ENCODE peak calls at places on chromosomes 12 and 14, in six cellular contexts. K, I, O, S, Y and R are unnamed samples. For H3K36me3, the result is how much of the 10 kb centered on the place peaks cover.

GRCh38 chr12:12007001-12007712 is 63.6 kb upstream of the BCL2L14 start:
- DNase-seq in O (no peak), I (no peak), K (no peak), Y (no peak), S (peak), R (peak)

GRCh38 chr14:26687438-26687837 is 89.6 kb upstream of the NOVA1 start:
- DNase-seq in S (no peak), Y (no peak), O (no peak), K (no peak), I (no peak), R (no peak)

GRCh38 chr12:88737838-88738472 is 157.7 kb upstream of the KITLG start:
- DNase-seq in Y (peak), O (no peak), S (no peak), I (no peak), K (no peak), R (no peak)

GRCh38 chr12:110750784-110751461 is 8.2 kb upstream of the PPP1CC start:
- DNase-seq in K (no peak), O (no peak), S (peak), I (no peak), Y (no peak), R (no peak)

GRCh38 chr12:60451457-60451856 is 855.6 kb downstream of the SLC16A7 start:
- DNase-seq in K (no peak), Y (no peak), I (no peak), S (no peak), O (no peak), R (no peak)

GRCh38 chr14:55889124-55889523 is 229.1 kb upstream of the PELI2 start:
- DNase-seq in K (no peak), O (no peak), S (no peak), Y (peak), I (no peak), R (no peak)

GRCh38 chr14:59728294-59728693 is 142.3 kb downstream of the RTN1 start:
- DNase-seq in Y (no peak), I (no peak), K (no peak), O (no peak), S (no peak), R (no peak)

GRCh38 chr14:61321385-61322010 is at the start of gene PRKCH:
- DNase-seq in I (no peak), O (peak), Y (peak), K (peak), S (peak), R (peak)

GRCh38 chr14:23389396-23389795 is 12.6 kb downstream of the CMTM5 start:
- DNase-seq in I (no peak), O (no peak), S (no peak), Y (no peak), K (no peak), R (no peak)

GRCh38 chr14:105201928-105202513 is 20.9 kb upstream of the NUDT14 start:
- DNase-seq in O (no peak), K (no peak), Y (no peak), I (peak), S (no peak), R (no peak)

GRCh38 chr14:95445676-95446075 is 70.8 kb downstream of the SYNE3 start:
- DNase-seq in K (no peak), I (no peak), S (no peak), Y (no peak), O (no peak), R (no peak)

GRCh38 chr12:93461503-93461902 is 5.8 kb upstream of the MRPL42 start:
- DNase-seq in I (no peak), O (no peak), K (no peak), S (peak), Y (no peak), R (no peak)

GRCh38 chr12:18887368-18887767 is 149.4 kb downstream of the CAPZA3 start:
- DNase-seq in K (no peak), I (no peak), S (no peak), Y (no peak), O (no peak), R (no peak)

GRCh38 chr12:122840580-122841513 is 5.6 kb downstream of the HIP1R start:
- DNase-seq in K (no peak), I (no peak), O (no peak), Y (no peak), S (no peak), R (no peak)

GRCh38 chr12:71958056-71958455 is 19.4 kb downstream of the TPH2 start:
- DNase-seq in K (no peak), O (no peak), Y (no peak), S (no peak), I (no peak), R (no peak)

GRCh38 chr12:121238604-121239334 is 28.8 kb downstream of the P2RX4 start:
- DNase-seq in O (no peak), Y (peak), K (no peak), S (no peak), I (no peak), R (no peak)

GRCh38 chr12:50928392-50928791 is 24.0 kb upstream of the HIGD1C start:
- DNase-seq in I (peak), Y (no peak), S (no peak), K (no peak), O (no peak), R (no peak)

GRCh38 chr12:118714051-118714460 is 267.3 kb upstream of the SRRM4 start:
- DNase-seq in K (no peak), Y (peak), S (no peak), I (peak), O (no peak), R (peak)

GRCh38 chr12:105109465-105110212 is 2.1 kb downstream of the WASHC4 start:
- DNase-seq in S (peak), I (no peak), O (no peak), Y (no peak), K (no peak), R (peak)

GRCh38 chr14:23750357-23750756 is 114.2 kb downstream of the DHRS2 start:
- DNase-seq in Y (no peak), I (no peak), K (no peak), S (no peak), O (no peak), R (no peak)

GRCh38 chr14:99910337-99911268 is 117.4 kb downstream of the EML1 start:
- DNase-seq in Y (no peak), S (peak), O (no peak), I (no peak), K (no peak), R (no peak)

GRCh38 chr12:62128186-62128965 is 131.8 kb upstream of the USP15 start:
- DNase-seq in I (no peak), O (no peak), K (no peak), S (peak), Y (no peak), R (no peak)

GRCh38 chr12:31929140-31929526 is 30.1 kb upstream of the RESF1 start:
- DNase-seq in Y (no peak), K (no peak), O (no peak), S (no peak), I (no peak), R (no peak)

GRCh38 chr12:132450391-132451171 is 39.4 kb upstream of the FBRSL1 start:
- DNase-seq in S (no peak), O (no peak), K (no peak), I (no peak), Y (no peak), R (no peak)

GRCh38 chr12:115756804-115757203 is 520.7 kb downstream of the MED13L start:
- DNase-seq in K (no peak), O (no peak), Y (no peak), I (no peak), S (no peak), R (no peak)

GRCh38 chr14:71371711-71372396 is 464.6 kb downstream of the PCNX1 start:
- DNase-seq in K (no peak), S (peak), I (no peak), O (no peak), Y (no peak), R (no peak)

GRCh38 chr12:80567391-80567790 is 123.4 kb downstream of the PTPRQ start:
- DNase-seq in K (no peak), O (no peak), S (peak), Y (no peak), I (no peak), R (no peak)

GRCh38 chr14:81472096-81472800 is 61.4 kb downstream of the SEL1L start:
- DNase-seq in K (no peak), S (no peak), I (no peak), Y (no peak), O (no peak), R (no peak)

GRCh38 chr14:22651586-22651985 is 7.4 kb upstream of the OR6J1 start:
- DNase-seq in I (no peak), K (no peak), Y (no peak), S (no peak), O (no peak), R (no peak)

GRCh38 chr12:63098851-63099250 is 52.1 kb downstream of the AVPR1A start:
- DNase-seq in I (no peak), S (no peak), Y (no peak), O (no peak), K (no peak), R (no peak)

GRCh38 chr12:123512838-123513665 is 20.5 kb downstream of the RILPL1 start:
- DNase-seq in I (peak), O (no peak), Y (no peak), K (no peak), S (no peak), R (no peak)

GRCh38 chr14:68506645-68507405 is 286.0 kb downstream of the ZFP36L1 start:
- DNase-seq in O (no peak), I (no peak), K (no peak), S (no peak), Y (peak), R (peak)
- H3K4me3 ChIP-seq in O (no peak), I (no peak), K (no peak), S (no peak), Y (no peak), R (no peak)

DNA sequence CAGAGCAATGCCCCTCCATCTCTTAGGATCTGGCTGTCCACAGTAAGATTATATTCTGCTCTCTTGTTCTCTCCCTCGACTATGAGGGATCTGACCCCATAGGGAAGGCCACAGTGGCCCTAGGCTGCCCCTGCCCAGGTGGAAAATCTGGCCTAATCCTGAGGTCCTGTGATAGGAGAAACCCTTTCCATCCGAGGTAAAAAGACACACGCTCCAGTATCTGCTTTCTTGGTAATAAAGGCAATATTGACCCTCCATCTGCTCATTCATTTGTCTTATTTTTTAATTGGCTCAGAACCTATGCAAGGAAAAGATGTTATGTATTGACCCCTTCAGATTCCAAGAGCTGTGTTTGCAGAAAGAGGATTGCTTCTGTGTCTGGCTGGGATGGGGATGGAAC is 9.7 kb downstream of the KRT76 start:
- DNase-seq in K (no peak), O (no peak), I (no peak), S (no peak), Y (no peak), R (no peak)
- H3K36me3 ChIP-seq in K (under half), O (under half), I (under half), S (under half), Y (under half), R (under half)

GRCh38 chr12:6330192-6330591 is 11.7 kb downstream of the TNFRSF1A start:
- DNase-seq in K (no peak), S (no peak), Y (no peak), I (no peak), O (no peak), R (no peak)
- TF ChIP-seq CTCF in K (no peak), S (no peak), Y (no peak), I (no peak), O (no peak), R (no peak)

GRCh38 chr12:3200779-3201738 is 123.9 kb downstream of the TSPAN9 start:
- DNase-seq in K (no peak), O (no peak), I (no peak), Y (no peak), S (peak), R (no peak)
- H3K4me3 ChIP-seq in K (peak), O (peak), I (peak), Y (no peak), S (peak), R (no peak)

DNA sequence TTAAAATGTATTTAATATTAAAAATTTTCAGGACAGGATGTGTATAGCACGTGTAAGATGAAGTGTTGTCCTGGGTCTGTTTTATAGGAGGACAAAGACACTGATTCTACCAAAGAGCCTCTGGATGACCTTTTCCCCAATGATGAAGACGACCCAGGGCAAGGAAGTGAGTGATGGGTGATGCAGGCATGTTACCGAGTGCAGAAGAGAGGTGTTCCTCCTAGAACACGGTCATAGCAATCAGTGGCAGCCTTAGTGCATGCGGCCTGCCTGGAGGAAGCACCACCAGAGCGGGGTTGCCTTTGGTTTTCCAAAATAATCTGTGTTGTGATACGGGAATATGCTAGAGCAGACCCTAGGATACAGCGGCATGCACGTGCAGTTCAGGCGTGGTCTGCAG is 33.0 kb downstream of the KLC1 start:
- DNase-seq in S (no peak), K (no peak), I (no peak), Y (no peak), O (no peak), R (no peak)
- H3K36me3 ChIP-seq in S (under half), K (under half), I (half or more), Y (under half), O (half or more), R (under half)

GRCh38 chr14:51369814-51370213 is 129.8 kb downstream of the TMX1 start:
- DNase-seq in K (no peak), I (peak), Y (peak), S (no peak), O (no peak), R (no peak)
- TF ChIP-seq CTCF in K (no peak), I (peak), Y (peak), S (peak), O (peak), R (peak)

GRCh38 chr12:24535334-24536019 is 413.4 kb downstream of the BCAT1 start:
- DNase-seq in K (no peak), I (no peak), Y (no peak), S (no peak), O (no peak), R (no peak)

GRCh38 chr12:24533953-24534352 is 414.9 kb downstream of the BCAT1 start:
- DNase-seq in Y (no peak), I (no peak), K (no peak), O (no peak), S (no peak), R (no peak)

GRCh38 chr12:24534632-24535031 is 414.3 kb downstream of the BCAT1 start:
- DNase-seq in O (no peak), I (no peak), Y (no peak), K (peak), S (no peak), R (no peak)

GRCh38 chr12:24527102-24527501 is 421.8 kb downstream of the BCAT1 start:
- DNase-seq in O (no peak), Y (no peak), K (no peak), I (no peak), S (no peak), R (no peak)

GRCh38 chr12:24530689-24531088 is 418.2 kb downstream of the BCAT1 start:
- DNase-seq in K (no peak), S (no peak), Y (no peak), I (no peak), O (no peak), R (no peak)
- H3K4me3 ChIP-seq in K (no peak), S (no peak), Y (no peak), I (no peak), O (no peak), R (no peak)

GRCh38 chr12:49748306-49748705 is 6.9 kb downstream of the TMBIM6 start:
- DNase-seq in S (peak), K (no peak), Y (no peak), I (no peak), O (no peak), R (no peak)
- H3K36me3 ChIP-seq in S (under half), K (under half), Y (under half), I (under half), O (under half), R (under half)

GRCh38 chr12:40969796-40970195 is 218.3 kb upstream of the PDZRN4 start:
- DNase-seq in K (no peak), Y (no peak), S (no peak), O (no peak), I (no peak), R (no peak)

GRCh38 chr12:40971911-40972310 is 216.2 kb upstream of the PDZRN4 start:
- DNase-seq in I (no peak), S (no peak), O (no peak), K (no peak), Y (no peak), R (no peak)

GRCh38 chr12:40970320-40970907 is 217.7 kb upstream of the PDZRN4 start:
- DNase-seq in K (no peak), O (no peak), Y (no peak), I (no peak), S (no peak), R (no peak)
- TF ChIP-seq CTCF in K (no peak), O (no peak), Y (no peak), I (peak), S (no peak), R (peak)